ENCODE peak calls at places on chromosomes 1 and 21, in five cellular contexts. Y, M, A, B and N are unnamed samples. For H3K79me2, the result is how much of the 10 kb centered on the place peaks cover.

GRCh38 chr1:81498370-81499184 is 302.2 kb upstream of the ADGRL2 start:
- DNase-seq in B (no peak), M (no peak), A (no peak), Y (no peak), N (no peak)

GRCh38 chr1:228338521-228339051 is 68.0 kb downstream of the TRIM11 start:
- DNase-seq in M (no peak), A (no peak), B (no peak), Y (no peak), N (no peak)

GRCh38 chr21:17463441-17463840 is 49.4 kb upstream of the CXADR start:
- DNase-seq in Y (no peak), M (no peak), B (peak), A (no peak), N (no peak)

GRCh38 chr1:207298666-207299065 is 22.8 kb upstream of the CD55 start:
- DNase-seq in A (no peak), Y (no peak), B (no peak), M (no peak), N (no peak)

GRCh38 chr21:24308183-24308582 is 1299.1 kb downstream of the MRPL39 start:
- DNase-seq in M (no peak), Y (no peak), A (no peak), B (no peak), N (no peak)

GRCh38 chr1:17826165-17826488 is 71.0 kb downstream of the ACTL8 start:
- DNase-seq in A (peak), Y (peak), M (no peak), B (peak), N (no peak)

GRCh38 chr1:203440780-203441179 is 34.8 kb upstream of the PRELP start:
- DNase-seq in B (no peak), A (peak), M (no peak), Y (no peak), N (no peak)

GRCh38 chr1:235078480-235078803 is 50.2 kb downstream of the TOMM20 start:
- DNase-seq in M (no peak), Y (no peak), B (no peak), A (no peak), N (no peak)

GRCh38 chr21:32368386-32368785 is 24.4 kb downstream of the URB1 start:
- DNase-seq in A (no peak), Y (no peak), B (no peak), M (no peak), N (no peak)

GRCh38 chr1:98325646-98326441 is 335.7 kb upstream of the SNX7 start:
- DNase-seq in B (peak), M (no peak), A (no peak), Y (no peak), N (no peak)

GRCh38 chr1:160622885-160623633 is 23.8 kb downstream of the SLAMF1 start:
- DNase-seq in Y (no peak), B (no peak), M (no peak), A (no peak), N (no peak)

GRCh38 chr1:54574158-54574778 is 26.2 kb downstream of the ACOT11 start:
- DNase-seq in B (no peak), Y (no peak), A (no peak), M (no peak), N (no peak)

GRCh38 chr1:119101563-119101962 is 38.9 kb downstream of the WARS2 start:
- DNase-seq in Y (no peak), B (no peak), M (no peak), A (no peak), N (no peak)

GRCh38 chr21:14877581-14878228 is 187.1 kb downstream of the NRIP1 start:
- DNase-seq in B (peak), Y (no peak), M (no peak), A (no peak), N (no peak)

GRCh38 chr1:198657550-198658064 is 18.8 kb downstream of the PTPRC start:
- DNase-seq in A (no peak), B (no peak), Y (no peak), M (no peak), N (no peak)

GRCh38 chr1:217343907-217344306 is 287.0 kb downstream of the GPATCH2 start:
- DNase-seq in A (no peak), Y (no peak), B (no peak), M (no peak), N (no peak)

GRCh38 chr1:231971397-231972233 is 345.0 kb downstream of the DISC1 start:
- DNase-seq in Y (no peak), A (peak), B (no peak), M (no peak), N (no peak)

GRCh38 chr1:226541631-226542622 is 6.6 kb upstream of the STUM start:
- DNase-seq in M (no peak), Y (no peak), A (no peak), B (no peak), N (no peak)

GRCh38 chr1:11187936-11188335 is 1.2 kb upstream of the ANGPTL7 start:
- DNase-seq in M (no peak), B (no peak), Y (no peak), A (no peak), N (no peak)

GRCh38 chr1:200464784-200465400 is 55.1 kb upstream of the ZNF281 start:
- DNase-seq in B (no peak), M (no peak), A (no peak), Y (no peak), N (no peak)

GRCh38 chr1:243784506-243784905 is 65.5 kb downstream of the AKT3 start:
- DNase-seq in M (no peak), A (no peak), Y (no peak), B (no peak), N (no peak)

GRCh38 chr1:172040466-172040865 is 199.2 kb downstream of the DNM3 start:
- DNase-seq in Y (no peak), B (no peak), M (no peak), A (no peak), N (no peak)

DNA sequence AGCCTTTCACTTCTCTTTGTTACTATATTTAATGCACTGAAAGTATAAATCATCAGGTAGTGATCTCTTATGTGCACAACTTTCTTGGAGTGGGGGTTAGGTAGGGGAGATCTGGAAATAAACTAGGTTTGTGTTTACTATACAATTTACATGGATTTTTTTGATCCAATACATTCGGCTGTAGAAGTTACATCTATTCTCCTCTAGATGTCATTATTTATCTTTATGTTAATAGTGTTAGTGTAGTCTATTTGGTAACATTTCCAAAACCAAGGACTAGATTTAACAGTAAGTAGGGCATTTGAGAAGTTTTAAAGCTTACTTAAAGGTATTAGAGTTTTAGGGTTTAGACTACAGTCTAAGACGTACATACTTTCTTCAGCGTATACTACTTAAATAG is 5.4 kb downstream of the VPS45 start:
- DNase-seq in M (no peak), B (no peak), A (peak), Y (no peak), N (no peak)
- TF ChIP-seq RFX5 in M (no peak), B (no peak), A (no peak), Y (no peak), N (no peak)

GRCh38 chr1:214615111-214615510 is 12.1 kb downstream of the CENPF start:
- DNase-seq in B (no peak), A (no peak), Y (no peak), M (no peak), N (no peak)
- H3K79me2 ChIP-seq in B (under half), A (half or more), Y (under half), M (under half), N (under half)

GRCh38 chr1:145782166-145783099 is 41.5 kb downstream of the RNF115 start:
- DNase-seq in Y (no peak), A (no peak), M (no peak), B (peak), N (no peak)
- TF ChIP-seq RFX5 in Y (no peak), A (no peak), M (no peak), B (no peak), N (no peak)

GRCh38 chr1:1112237-1112985 is 3.5 kb downstream of the C1orf159 start:
- DNase-seq in A (no peak), Y (no peak), M (no peak), B (no peak), N (no peak)
- H3K79me2 ChIP-seq in A (under half), Y (half or more), M (under half), B (under half), N (under half)

DNA sequence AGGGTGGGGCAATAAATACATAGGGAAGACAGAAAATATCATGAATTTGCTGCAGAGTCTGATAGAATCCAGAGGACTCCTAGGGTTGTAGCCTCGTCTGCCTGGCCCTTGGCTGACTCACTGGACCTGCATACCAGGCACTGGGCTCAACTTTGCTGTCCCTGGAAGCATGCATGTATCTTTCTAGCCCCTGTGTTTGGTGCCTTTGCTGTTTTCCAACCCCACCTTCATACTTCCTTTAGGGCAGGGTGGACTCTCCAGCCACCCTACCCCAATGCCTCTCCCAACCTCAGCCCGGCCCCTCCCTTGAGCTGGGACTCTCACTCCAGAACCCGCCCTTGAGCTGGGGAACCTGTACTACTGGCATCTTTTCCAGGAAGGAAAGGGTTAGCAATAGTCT is 1.2 kb downstream of the RAB25 start:
- DNase-seq in Y (no peak), B (no peak), A (no peak), M (no peak), N (no peak)
- TF ChIP-seq RFX5 in Y (no peak), B (no peak), A (no peak), M (no peak), N (no peak)

DNA sequence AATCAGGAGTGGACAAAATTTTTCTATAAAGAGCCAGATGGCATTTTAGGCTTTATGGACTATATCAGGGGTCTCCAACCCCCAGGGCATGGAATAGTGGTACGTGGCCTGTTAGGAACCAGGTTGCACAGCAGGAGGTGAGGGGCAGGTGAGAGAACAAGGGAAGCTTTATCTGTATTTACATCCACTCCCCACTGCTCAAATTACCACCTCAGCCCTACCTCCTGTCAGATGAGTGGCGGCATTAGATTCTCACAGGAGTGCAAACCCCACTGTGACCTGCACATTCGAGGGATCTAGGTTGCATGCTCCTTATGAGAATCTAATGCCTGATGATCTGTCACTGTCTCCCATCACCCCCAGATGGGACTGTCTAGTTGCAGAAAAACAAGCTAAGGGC is 13.9 kb downstream of the PHTF1 start:
- DNase-seq in M (no peak), B (peak), Y (no peak), A (no peak), N (no peak)
- H3K79me2 ChIP-seq in M (under half), B (under half), Y (under half), A (under half), N (under half)